ENCODE peak calls at places on chromosome 1, in nine cellular contexts. One of them, this sample, is unnamed.

GRCh38 chr1:41740630-41741239 is 178.0 kb downstream of the HIVEP3 start:
- DNase-seq in tibial artery: no peak
- DNase-seq in GM10248: no peak
- DNase-seq in neural crest cell: no peak
- DNase-seq in RWPE1: no peak
- DNase-seq in PC-3: no peak
- DNase-seq in lower lobe of right lung: no peak
- DNase-seq in B cell: no peak
- DNase-seq in progenitor cell of endocrine pancreas: no peak
- DNase-seq in this sample: no peak

GRCh38 chr1:2411801-2412394 is 466 bp downstream of the PEX10 start:
- DNase-seq in tibial artery: no peak
- DNase-seq in GM10248: no peak
- DNase-seq in neural crest cell: no peak
- DNase-seq in RWPE1: no peak
- DNase-seq in PC-3: peak
- DNase-seq in lower lobe of right lung: peak
- DNase-seq in B cell: no peak
- DNase-seq in progenitor cell of endocrine pancreas: no peak
- DNase-seq in this sample: no peak

GRCh38 chr1:68828013-68828412 is 331.1 kb upstream of the DEPDC1 start:
- DNase-seq in tibial artery: no peak
- DNase-seq in GM10248: no peak
- DNase-seq in neural crest cell: no peak
- DNase-seq in RWPE1: no peak
- DNase-seq in PC-3: no peak
- DNase-seq in lower lobe of right lung: no peak
- DNase-seq in B cell: no peak
- DNase-seq in progenitor cell of endocrine pancreas: no peak
- DNase-seq in this sample: no peak

GRCh38 chr1:168623003-168623828 is 46.8 kb downstream of the XCL1 start:
- DNase-seq in tibial artery: peak
- DNase-seq in GM10248: no peak
- DNase-seq in neural crest cell: no peak
- DNase-seq in RWPE1: peak
- DNase-seq in PC-3: peak
- DNase-seq in lower lobe of right lung: no peak
- DNase-seq in B cell: no peak
- DNase-seq in progenitor cell of endocrine pancreas: no peak
- DNase-seq in this sample: no peak

GRCh38 chr1:9721606-9722377 is 70.3 kb downstream of the PIK3CD start:
- DNase-seq in tibial artery: no peak
- DNase-seq in GM10248: peak
- DNase-seq in neural crest cell: peak
- DNase-seq in RWPE1: peak
- DNase-seq in PC-3: peak
- DNase-seq in lower lobe of right lung: no peak
- DNase-seq in B cell: peak
- DNase-seq in progenitor cell of endocrine pancreas: peak
- DNase-seq in this sample: no peak

GRCh38 chr1:171433451-171433850 is 51.9 kb upstream of the PRRC2C start:
- DNase-seq in tibial artery: no peak
- DNase-seq in GM10248: no peak
- DNase-seq in neural crest cell: no peak
- DNase-seq in RWPE1: peak
- DNase-seq in PC-3: peak
- DNase-seq in lower lobe of right lung: no peak
- DNase-seq in B cell: no peak
- DNase-seq in progenitor cell of endocrine pancreas: no peak
- DNase-seq in this sample: no peak

GRCh38 chr1:67746299-67746698 is 61.3 kb downstream of the GADD45A start:
- DNase-seq in tibial artery: peak
- DNase-seq in GM10248: no peak
- DNase-seq in neural crest cell: no peak
- DNase-seq in RWPE1: no peak
- DNase-seq in PC-3: no peak
- DNase-seq in lower lobe of right lung: no peak
- DNase-seq in B cell: no peak
- DNase-seq in progenitor cell of endocrine pancreas: no peak
- DNase-seq in this sample: no peak

GRCh38 chr1:6162773-6163172 is 17.3 kb downstream of the CHD5 start:
- DNase-seq in tibial artery: no peak
- DNase-seq in GM10248: no peak
- DNase-seq in neural crest cell: no peak
- DNase-seq in RWPE1: no peak
- DNase-seq in PC-3: no peak
- DNase-seq in lower lobe of right lung: no peak
- DNase-seq in B cell: no peak
- DNase-seq in progenitor cell of endocrine pancreas: no peak
- DNase-seq in this sample: no peak

GRCh38 chr1:15595809-15596730 is 11.2 kb upstream of the AGMAT start:
- DNase-seq in tibial artery: no peak
- DNase-seq in GM10248: no peak
- DNase-seq in neural crest cell: no peak
- DNase-seq in RWPE1: no peak
- DNase-seq in PC-3: no peak
- DNase-seq in lower lobe of right lung: no peak
- DNase-seq in B cell: no peak
- DNase-seq in progenitor cell of endocrine pancreas: no peak
- DNase-seq in this sample: no peak

GRCh38 chr1:62185677-62186076 is 9.0 kb upstream of the L1TD1 start:
- DNase-seq in tibial artery: no peak
- DNase-seq in GM10248: no peak
- DNase-seq in neural crest cell: no peak
- DNase-seq in RWPE1: no peak
- DNase-seq in PC-3: no peak
- DNase-seq in lower lobe of right lung: no peak
- DNase-seq in B cell: no peak
- DNase-seq in progenitor cell of endocrine pancreas: no peak
- DNase-seq in this sample: no peak

GRCh38 chr1:39195166-39196111 is 9.1 kb upstream of the MACF1 start:
- DNase-seq in tibial artery: no peak
- DNase-seq in GM10248: no peak
- DNase-seq in neural crest cell: no peak
- DNase-seq in RWPE1: peak
- DNase-seq in PC-3: peak
- DNase-seq in lower lobe of right lung: no peak
- DNase-seq in B cell: no peak
- DNase-seq in progenitor cell of endocrine pancreas: no peak
- DNase-seq in this sample: no peak

GRCh38 chr1:46131727-46132528 is 501 bp downstream of the PIK3R3 start:
- DNase-seq in tibial artery: no peak
- DNase-seq in GM10248: no peak
- DNase-seq in neural crest cell: peak
- DNase-seq in RWPE1: peak
- DNase-seq in PC-3: peak
- DNase-seq in lower lobe of right lung: no peak
- DNase-seq in B cell: peak
- DNase-seq in progenitor cell of endocrine pancreas: no peak
- DNase-seq in this sample: no peak

DNA sequence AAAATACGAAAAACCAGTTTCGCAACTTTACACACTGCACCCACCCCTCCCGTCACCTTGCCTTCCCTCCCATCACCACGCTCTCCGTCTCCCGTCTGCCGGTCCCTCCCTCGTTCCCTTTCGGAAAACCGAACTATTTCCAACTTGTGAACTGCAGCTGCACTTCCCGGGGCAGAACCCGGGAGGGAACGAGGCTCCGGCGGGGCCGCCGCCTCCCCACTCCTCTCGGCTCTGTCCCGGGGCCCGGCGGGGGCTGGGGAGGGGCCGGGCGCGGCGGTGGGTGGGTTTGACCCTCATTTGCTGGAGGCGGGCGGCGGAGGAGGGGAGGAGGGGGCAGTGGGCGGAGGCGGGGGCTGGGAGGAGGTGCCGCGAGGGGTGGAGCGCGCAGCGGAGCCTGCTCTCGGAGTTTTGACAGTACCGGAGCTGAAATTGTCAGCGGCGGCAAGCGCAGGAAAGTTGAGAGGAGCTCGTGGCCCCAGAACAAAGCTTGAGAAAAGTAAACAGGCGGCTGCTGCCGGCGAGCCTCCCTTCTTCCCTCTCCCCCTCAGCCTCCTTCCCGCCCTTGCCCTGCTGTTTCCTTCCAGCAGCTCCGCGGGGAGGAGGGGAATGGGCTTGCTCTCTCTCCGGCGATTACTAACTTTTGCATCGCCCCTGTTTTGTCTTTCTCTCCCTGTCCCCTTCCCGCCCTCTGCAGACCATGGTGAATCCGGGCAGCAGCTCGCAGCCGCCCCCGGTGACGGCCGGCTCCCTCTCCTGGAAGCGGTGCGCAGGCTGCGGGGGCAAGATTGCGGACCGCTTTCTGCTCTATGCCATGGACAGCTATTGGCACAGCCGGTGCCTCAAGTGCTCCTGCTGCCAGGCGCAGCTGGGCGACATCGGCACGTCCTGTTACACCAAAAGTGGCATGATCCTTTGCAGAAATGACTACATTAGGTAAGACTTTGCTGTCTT is 2.9 kb downstream of the LMO4 start:
- DNase-seq in tibial artery: peak
- DNase-seq in GM10248: peak
- DNase-seq in neural crest cell: peak
- DNase-seq in RWPE1: peak
- DNase-seq in PC-3: peak
- DNase-seq in lower lobe of right lung: peak
- DNase-seq in B cell: peak
- DNase-seq in progenitor cell of endocrine pancreas: peak
- DNase-seq in this sample: peak
- TF ChIP-seq CTCF in tibial artery: no peak
- TF ChIP-seq CTCF in GM10248: no peak
- TF ChIP-seq CTCF in neural crest cell: peak
- TF ChIP-seq CTCF in RWPE1: no peak
- TF ChIP-seq CTCF in PC-3: peak
- TF ChIP-seq CTCF in lower lobe of right lung: no peak
- TF ChIP-seq CTCF in B cell: no peak
- TF ChIP-seq CTCF in progenitor cell of endocrine pancreas: peak
- TF ChIP-seq CTCF in this sample: no peak

DNA sequence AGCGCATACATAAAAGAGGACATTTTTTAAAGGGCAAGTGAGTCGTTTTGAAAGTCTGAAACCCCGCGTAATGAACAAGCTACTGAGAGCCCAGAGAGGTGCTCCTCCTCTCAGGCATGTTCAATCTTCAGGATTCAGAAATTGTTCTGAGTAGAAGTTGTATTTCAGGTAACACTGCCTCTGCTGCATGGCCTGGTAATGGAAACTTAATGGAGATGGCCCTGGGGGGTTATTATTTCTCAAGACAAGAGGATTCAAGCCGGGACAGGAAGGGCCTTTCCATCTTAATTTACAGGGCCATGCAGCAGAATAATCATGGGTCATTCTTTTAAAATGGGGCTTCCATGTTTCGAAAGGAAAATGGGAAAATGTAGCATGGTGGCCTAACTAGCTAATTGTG is 42.1 kb upstream of the MARK1 start:
- DNase-seq in tibial artery: no peak
- DNase-seq in GM10248: no peak
- DNase-seq in neural crest cell: no peak
- DNase-seq in RWPE1: no peak
- DNase-seq in PC-3: no peak
- DNase-seq in lower lobe of right lung: no peak
- DNase-seq in B cell: no peak
- DNase-seq in progenitor cell of endocrine pancreas: no peak
- DNase-seq in this sample: no peak
- TF ChIP-seq CTCF in tibial artery: no peak
- TF ChIP-seq CTCF in GM10248: no peak
- TF ChIP-seq CTCF in neural crest cell: no peak
- TF ChIP-seq CTCF in RWPE1: no peak
- TF ChIP-seq CTCF in PC-3: no peak
- TF ChIP-seq CTCF in lower lobe of right lung: no peak
- TF ChIP-seq CTCF in B cell: no peak
- TF ChIP-seq CTCF in progenitor cell of endocrine pancreas: no peak
- TF ChIP-seq CTCF in this sample: no peak

GRCh38 chr1:20167126-20167525 is 18.8 kb upstream of the UBXN10 start:
- DNase-seq in tibial artery: no peak
- DNase-seq in GM10248: no peak
- DNase-seq in neural crest cell: no peak
- DNase-seq in RWPE1: peak
- DNase-seq in PC-3: no peak
- DNase-seq in lower lobe of right lung: no peak
- DNase-seq in B cell: no peak
- DNase-seq in progenitor cell of endocrine pancreas: no peak
- DNase-seq in this sample: no peak

GRCh38 chr1:20166047-20166446 is 19.8 kb upstream of the UBXN10 start:
- DNase-seq in tibial artery: no peak
- DNase-seq in GM10248: no peak
- DNase-seq in neural crest cell: no peak
- DNase-seq in RWPE1: peak
- DNase-seq in PC-3: peak
- DNase-seq in lower lobe of right lung: no peak
- DNase-seq in B cell: no peak
- DNase-seq in progenitor cell of endocrine pancreas: no peak
- DNase-seq in this sample: no peak

GRCh38 chr1:20165522-20165951 is 20.4 kb upstream of the UBXN10 start:
- DNase-seq in tibial artery: no peak
- DNase-seq in GM10248: peak
- DNase-seq in neural crest cell: no peak
- DNase-seq in RWPE1: peak
- DNase-seq in PC-3: peak
- DNase-seq in lower lobe of right lung: no peak
- DNase-seq in B cell: no peak
- DNase-seq in progenitor cell of endocrine pancreas: no peak
- DNase-seq in this sample: no peak

GRCh38 chr1:20168547-20169491 is 17.1 kb upstream of the UBXN10 start:
- DNase-seq in tibial artery: no peak
- DNase-seq in GM10248: no peak
- DNase-seq in neural crest cell: no peak
- DNase-seq in RWPE1: no peak
- DNase-seq in PC-3: no peak
- DNase-seq in lower lobe of right lung: no peak
- DNase-seq in B cell: no peak
- DNase-seq in progenitor cell of endocrine pancreas: no peak
- DNase-seq in this sample: no peak

GRCh38 chr1:20164694-20165202 is 21.1 kb upstream of the UBXN10 start:
- DNase-seq in tibial artery: no peak
- DNase-seq in GM10248: no peak
- DNase-seq in neural crest cell: no peak
- DNase-seq in RWPE1: no peak
- DNase-seq in PC-3: no peak
- DNase-seq in lower lobe of right lung: no peak
- DNase-seq in B cell: no peak
- DNase-seq in progenitor cell of endocrine pancreas: no peak
- DNase-seq in this sample: no peak
- TF ChIP-seq CTCF in tibial artery: no peak
- TF ChIP-seq CTCF in GM10248: no peak
- TF ChIP-seq CTCF in neural crest cell: no peak
- TF ChIP-seq CTCF in RWPE1: no peak
- TF ChIP-seq CTCF in PC-3: no peak
- TF ChIP-seq CTCF in lower lobe of right lung: no peak
- TF ChIP-seq CTCF in B cell: no peak
- TF ChIP-seq CTCF in progenitor cell of endocrine pancreas: no peak
- TF ChIP-seq CTCF in this sample: no peak

DNA sequence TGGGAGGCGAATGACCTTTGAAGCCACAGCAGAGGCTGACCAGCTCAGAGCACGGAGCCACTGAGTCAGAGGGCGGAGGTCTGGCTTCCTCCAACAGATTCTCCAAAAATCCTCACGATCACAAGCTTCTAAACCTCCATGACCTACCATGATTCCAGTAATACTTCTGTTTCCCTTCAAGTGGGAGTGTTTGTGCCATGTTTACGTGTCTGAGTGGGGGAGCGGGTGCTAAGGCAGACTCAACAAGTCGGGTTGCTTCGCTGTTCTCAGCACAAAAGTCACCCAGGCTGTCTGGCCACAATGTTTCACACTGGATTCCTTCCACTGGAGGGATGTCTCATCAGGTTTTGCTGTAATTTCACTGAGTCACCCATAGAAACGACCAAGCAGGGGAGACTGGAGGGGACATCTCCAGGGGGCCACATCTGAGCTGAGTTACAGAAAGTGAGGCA is 86.2 kb downstream of the SLC66A1 start:
- DNase-seq in tibial artery: peak
- DNase-seq in GM10248: no peak
- DNase-seq in neural crest cell: no peak
- DNase-seq in RWPE1: peak
- DNase-seq in PC-3: peak
- DNase-seq in lower lobe of right lung: no peak
- DNase-seq in B cell: no peak
- DNase-seq in progenitor cell of endocrine pancreas: no peak
- DNase-seq in this sample: no peak
- TF ChIP-seq CTCF in tibial artery: peak
- TF ChIP-seq CTCF in GM10248: no peak
- TF ChIP-seq CTCF in neural crest cell: no peak
- TF ChIP-seq CTCF in RWPE1: no peak
- TF ChIP-seq CTCF in PC-3: peak
- TF ChIP-seq CTCF in lower lobe of right lung: peak
- TF ChIP-seq CTCF in B cell: no peak
- TF ChIP-seq CTCF in progenitor cell of endocrine pancreas: no peak
- TF ChIP-seq CTCF in this sample: no peak

This sample was measured in mesothelial cell of epicardium.